ENCODE peak calls at places on chromosomes 1 and 21, in eight cellular contexts. K, O, J, G, L, P, Q and C are unnamed samples.

GRCh38 chr21:45264146-45264918 is 23.4 kb downstream of the POFUT2 start:
- DNase-seq in Q (no peak), J (no peak), G (no peak), L (no peak), O (no peak), K (no peak), P (peak), C (no peak)

GRCh38 chr1:229111703-229112319 is 159.1 kb upstream of the RAB4A start:
- DNase-seq in G (no peak), O (no peak), L (no peak), J (no peak), K (no peak), Q (no peak), P (no peak), C (no peak)

GRCh38 chr1:11355594-11356467 is 82.8 kb downstream of the UBIAD1 start:
- DNase-seq in K (no peak), G (no peak), O (no peak), L (no peak), Q (peak), J (no peak), P (no peak), C (no peak)

GRCh38 chr1:245156041-245156735 is 1.4 kb downstream of the KIF26B start:
- DNase-seq in L (peak), O (peak), Q (peak), K (peak), J (peak), G (peak), P (peak), C (peak)

GRCh38 chr1:60762176-60762575 is 320.2 kb upstream of the NFIA start:
- DNase-seq in J (no peak), L (no peak), G (no peak), K (no peak), Q (no peak), P (no peak), O (no peak), C (peak)

GRCh38 chr1:89487972-89488371 is 36.7 kb upstream of the LRRC8B start:
- DNase-seq in J (no peak), K (no peak), O (no peak), G (no peak), P (no peak), Q (no peak), L (no peak), C (no peak)

GRCh38 chr1:80158266-80158665 is 1151.7 kb upstream of the ADGRL4 start:
- DNase-seq in O (no peak), K (no peak), J (no peak), G (no peak), Q (no peak), P (no peak), L (no peak), C (no peak)

GRCh38 chr1:64246294-64246917 is 43.0 kb downstream of the UBE2U start:
- DNase-seq in O (peak), P (no peak), G (peak), Q (peak), L (peak), K (peak), J (peak), C (peak)

GRCh38 chr1:17075470-17076255 is 21.8 kb upstream of the SDHB start:
- DNase-seq in J (peak), L (peak), P (peak), K (peak), Q (no peak), G (no peak), O (peak), C (no peak)

GRCh38 chr1:183306317-183307042 is 111.7 kb downstream of the NMNAT2 start:
- DNase-seq in K (no peak), O (peak), G (no peak), P (no peak), L (peak), Q (no peak), J (peak), C (no peak)

GRCh38 chr1:115052454-115053083 is 22.9 kb downstream of the TSHB start:
- DNase-seq in J (peak), P (peak), O (peak), L (peak), Q (peak), K (peak), G (peak), C (peak)

GRCh38 chr21:44510508-44511218 is 29.3 kb downstream of the KRTAP10-1 start:
- DNase-seq in O (peak), L (peak), Q (peak), G (no peak), K (peak), J (peak), P (peak), C (no peak)

GRCh38 chr21:46478910-46479309 is 20.2 kb downstream of the DIP2A start:
- DNase-seq in P (no peak), L (no peak), G (no peak), J (no peak), O (no peak), K (no peak), Q (no peak), C (no peak)

GRCh38 chr21:42068256-42068545 is 2.9 kb upstream of the UMODL1 start:
- DNase-seq in Q (no peak), O (no peak), G (no peak), J (no peak), K (no peak), P (no peak), L (no peak), C (no peak)

GRCh38 chr1:11283148-11283547 is 10.2 kb downstream of the UBIAD1 start:
- DNase-seq in J (no peak), K (no peak), G (no peak), O (no peak), P (no peak), Q (no peak), L (no peak), C (no peak)

GRCh38 chr1:17207966-17208418 is 3.1 kb downstream of the PADI1 start:
- DNase-seq in J (no peak), K (peak), L (peak), O (peak), P (no peak), Q (no peak), G (no peak), C (peak)

GRCh38 chr21:17925900-17926299 is 106.7 kb upstream of the C21orf91 start:
- DNase-seq in G (no peak), P (no peak), J (peak), L (peak), O (peak), Q (peak), K (peak), C (peak)

GRCh38 chr1:183300828-183301227 is 114.8 kb downstream of the LAMC2 start:
- DNase-seq in J (no peak), K (no peak), L (no peak), G (no peak), O (no peak), Q (no peak), P (no peak), C (no peak)

GRCh38 chr21:44681861-44682579 is at the start of gene KRTAP12-1:
- DNase-seq in Q (peak), G (peak), K (no peak), P (no peak), O (no peak), J (no peak), L (no peak), C (no peak)

GRCh38 chr1:5891736-5892135 is 100.5 kb downstream of the NPHP4 start:
- DNase-seq in Q (no peak), J (no peak), K (no peak), L (no peak), P (no peak), G (no peak), O (peak), C (no peak)

GRCh38 chr21:37159949-37160348 is 86.9 kb downstream of the TTC3 start:
- DNase-seq in J (no peak), K (no peak), O (no peak), L (no peak), P (no peak), Q (no peak), G (no peak), C (no peak)

GRCh38 chr1:221487781-221488520 is 253.9 kb downstream of the DUSP10 start:
- DNase-seq in K (no peak), Q (no peak), O (peak), P (no peak), L (peak), G (no peak), J (no peak), C (peak)

GRCh38 chr1:18352640-18353245 is 128.0 kb upstream of the KLHDC7A start:
- DNase-seq in J (no peak), O (no peak), L (no peak), G (no peak), P (no peak), K (no peak), Q (no peak), C (no peak)

GRCh38 chr1:47951545-47952235 is 45.5 kb downstream of the TRABD2B start:
- DNase-seq in O (no peak), L (no peak), G (no peak), J (no peak), P (no peak), Q (no peak), K (no peak), C (no peak)

GRCh38 chr1:86370627-86371026 is 25.5 kb downstream of the ODF2L start:
- DNase-seq in G (no peak), O (no peak), J (no peak), L (no peak), P (no peak), K (no peak), Q (no peak), C (no peak)

GRCh38 chr1:156645058-156645457 is 3.1 kb downstream of the BCAN start:
- DNase-seq in L (no peak), K (no peak), Q (no peak), J (no peak), P (no peak), G (no peak), O (no peak), C (no peak)

GRCh38 chr1:214102907-214103306 is 115.1 kb downstream of the PROX1 start:
- DNase-seq in P (no peak), J (peak), K (peak), O (peak), Q (no peak), G (no peak), L (peak), C (peak)

GRCh38 chr21:39385299-39386145 is 36.6 kb upstream of the HMGN1 start:
- DNase-seq in P (peak), J (peak), L (no peak), Q (no peak), K (peak), O (peak), G (peak), C (peak)

GRCh38 chr1:228081578-228082259 is 789 bp upstream of the ARF1 start:
- DNase-seq in K (no peak), L (peak), Q (no peak), G (no peak), O (no peak), J (no peak), P (no peak), C (no peak)

GRCh38 chr21:29371464-29371863 is 72.7 kb downstream of the BACH1 start:
- DNase-seq in G (no peak), Q (no peak), L (no peak), K (no peak), O (no peak), P (no peak), J (no peak), C (peak)

GRCh38 chr1:230381049-230381467 is 45.1 kb downstream of the PGBD5 start:
- DNase-seq in P (peak), Q (no peak), L (no peak), J (no peak), G (no peak), K (no peak), O (no peak), C (no peak)

GRCh38 chr1:11514366-11514765 is 35.4 kb downstream of the DISP3 start:
- DNase-seq in Q (no peak), O (no peak), G (no peak), J (no peak), K (no peak), L (no peak), P (no peak), C (no peak)

GRCh38 chr1:32393832-32394140 is 455 bp downstream of the BSDC1 start:
- DNase-seq in K (peak), L (peak), P (peak), J (peak), Q (no peak), G (no peak), O (peak), C (peak)

GRCh38 chr1:47444578-47445465 is 7.0 kb downstream of the FOXD2 start:
- DNase-seq in L (no peak), G (no peak), O (no peak), J (peak), K (no peak), Q (no peak), P (peak), C (peak)

GRCh38 chr1:230174765-230175747 is 108.0 kb downstream of the GALNT2 start:
- DNase-seq in G (no peak), O (no peak), K (no peak), Q (no peak), P (peak), J (no peak), L (no peak), C (no peak)